ENCODE peak calls at places on chromosomes 6 and 20, in ten cellular contexts. K is amygdala; I is NAMALWA; P is activated naive CD4-positive, alpha-beta T cell treated with anti-CD3 and anti-CD28 coated beads, Interleukin-2, amount 10 ng/mL, durations not matched to agents 7 days and 5 days; L is heart right ventricle; D is skeletal muscle cell; S is chondrocyte; Z is brain microvascular endothelial cell; A is NCI-H460; B is NCI-H526. C is an unnamed sample.
A peak's percentile ranks its signal among the peaks of the same experiment; 100 is the strongest.

GRCh38 chr6:93417421-93417996 is 1.9 kb downstream of the EPHA7 start:
- DNase-seq in S (no peak), I (no peak), Z (peak; percentile 17), D (no peak), P (no peak), B (peak; percentile 44), L (peak; percentile 15), A (no peak), K (no peak), C (peak; percentile 60)

GRCh38 chr6:22108199-22108598 is 188.6 kb downstream of the PRL start:
- DNase-seq in D (no peak), B (no peak), Z (peak; percentile 9), A (no peak), K (no peak), P (no peak), I (no peak), L (peak; percentile 11), S (no peak), C (no peak)

GRCh38 chr20:58970146-58970545 is 10.9 kb upstream of the NELFCD start:
- DNase-seq in A (no peak), I (no peak), P (no peak), B (peak; percentile 6), Z (no peak), K (no peak), S (no peak), D (no peak), L (no peak), C (no peak)

GRCh38 chr6:149728499-149729234 is 10.8 kb upstream of the LATS1 start:
- DNase-seq in I (no peak), D (no peak), P (no peak), B (no peak), S (no peak), L (no peak), Z (no peak), A (no peak), K (no peak), C (no peak)

GRCh38 chr6:52558266-52559000 is 18.4 kb downstream of the TRAM2 start:
- DNase-seq in S (no peak), Z (no peak), K (no peak), I (no peak), D (no peak), A (no peak), P (no peak), L (no peak), B (no peak), C (no peak)

GRCh38 chr6:111487656-111488055 is 4.6 kb upstream of the REV3L start:
- DNase-seq in Z (peak; percentile 8), B (no peak), P (no peak), D (peak; percentile 40), S (no peak), L (no peak), K (no peak), A (no peak), I (peak; percentile 59), C (no peak)

GRCh38 chr6:161163466-161164181 is 110.2 kb downstream of the AGPAT4 start:
- DNase-seq in A (no peak), B (no peak), L (no peak), S (no peak), K (no peak), P (no peak), I (no peak), D (no peak), Z (no peak), C (peak; percentile 33)

GRCh38 chr6:135909737-135910387 is 58.4 kb downstream of the PDE7B start:
- DNase-seq in L (peak; percentile 38), A (peak; percentile 24), K (no peak), B (peak; percentile 59), D (no peak), P (peak; percentile 73), I (peak; percentile 81), Z (peak; percentile 35), S (no peak), C (no peak)

GRCh38 chr6:36626636-36627035 is 32.5 kb downstream of the SRSF3 start:
- DNase-seq in S (peak; percentile 24), I (no peak), D (no peak), P (no peak), B (no peak), A (no peak), L (no peak), Z (no peak), K (no peak), C (peak; percentile 14)

GRCh38 chr20:56285496-56285895 is 37.0 kb downstream of the MC3R start:
- DNase-seq in L (no peak), A (no peak), P (no peak), K (no peak), B (no peak), Z (no peak), S (no peak), D (no peak), I (no peak), C (no peak)

GRCh38 chr6:32624565-32624964 is 12.6 kb upstream of the HLA-DQA1 start:
- DNase-seq in Z (no peak), I (no peak), K (no peak), S (no peak), P (no peak), L (no peak), A (no peak), D (no peak), B (no peak), C (no peak)

GRCh38 chr6:31952140-31952805 is 6.4 kb downstream of the CFB start:
- DNase-seq in K (no peak), A (peak; percentile 40), Z (peak; percentile 46), L (no peak), I (no peak), P (peak; percentile 55), S (no peak), B (no peak), D (no peak), C (peak; percentile 76)

GRCh38 chr6:105748737-105749161 is 337.4 kb upstream of the PRDM1 start:
- DNase-seq in L (no peak), D (peak; percentile 41), B (no peak), A (no peak), P (no peak), S (no peak), Z (peak; percentile 28), I (no peak), K (no peak), C (no peak)

GRCh38 chr20:41386502-41387427 is 20.1 kb upstream of the EMILIN3 start:
- DNase-seq in S (peak; percentile 55), P (no peak), K (no peak), L (peak; percentile 61), B (no peak), A (no peak), I (no peak), D (no peak), Z (no peak), C (peak; percentile 41)

GRCh38 chr20:59171986-59172385 is 8.4 kb downstream of the ZNF831 start:
- DNase-seq in L (no peak), I (no peak), Z (no peak), A (no peak), S (no peak), B (no peak), K (no peak), D (no peak), P (no peak), C (no peak)

GRCh38 chr6:111653434-111653833 is 47.8 kb upstream of the TRAF3IP2 start:
- DNase-seq in I (no peak), L (no peak), A (no peak), Z (no peak), P (no peak), B (no peak), S (no peak), K (no peak), D (no peak), C (no peak)

GRCh38 chr6:44034391-44034861 is 92.8 kb downstream of the MRPL14 start:
- DNase-seq in Z (no peak), K (no peak), P (no peak), L (no peak), S (no peak), I (no peak), B (no peak), A (no peak), D (no peak), C (peak; percentile 61)

GRCh38 chr20:59603727-59604608 is at the start of gene PHACTR3:
- DNase-seq in D (no peak), L (no peak), B (no peak), P (no peak), A (no peak), S (no peak), Z (no peak), K (no peak), I (no peak), C (no peak)

GRCh38 chr6:87879144-87879861 is 168.3 kb upstream of the SPACA1 start:
- DNase-seq in D (no peak), I (peak; percentile 98), A (no peak), B (no peak), Z (no peak), P (no peak), L (no peak), K (no peak), S (no peak), C (no peak)

GRCh38 chr20:10551732-10552724 is 116.9 kb downstream of the SLX4IP start:
- DNase-seq in L (no peak), I (no peak), S (no peak), A (no peak), Z (no peak), K (no peak), B (no peak), D (no peak), P (no peak), C (no peak)

GRCh38 chr6:53437557-53438202 is 88.9 kb upstream of the ELOVL5 start:
- DNase-seq in L (peak; percentile 8), A (peak; percentile 62), Z (peak; percentile 84), S (no peak), B (peak; percentile 58), D (peak; percentile 62), P (peak; percentile 38), K (no peak), I (peak; percentile 64), C (no peak)

GRCh38 chr20:46129955-46130481 is 11.9 kb downstream of the CD40 start:
- DNase-seq in Z (no peak), A (no peak), I (no peak), D (no peak), B (no peak), S (peak; percentile 38), P (no peak), L (no peak), K (no peak), C (no peak)

GRCh38 chr6:157428418-157429202 is 47.6 kb downstream of the ZDHHC14 start:
- DNase-seq in S (no peak), K (no peak), P (no peak), I (no peak), L (no peak), A (no peak), D (no peak), Z (no peak), B (no peak), C (no peak)

GRCh38 chr6:36247691-36248090 is 22.2 kb upstream of the PNPLA1 start:
- DNase-seq in A (no peak), L (no peak), D (no peak), S (no peak), Z (peak; percentile 13), K (no peak), P (no peak), I (no peak), B (no peak), C (no peak)

C was measured in sigmoid colon.